ENCODE peak calls at places on chromosome 1, in six cellular contexts. O is CD4-positive, alpha-beta T cell; M is retinal pigment epithelial cell; E is HFFc6; A is CD8-positive, alpha-beta T cell; Z is heart left ventricle. V is an unnamed sample.

GRCh38 chr1:12179111-12179519 is 12.3 kb downstream of the TNFRSF1B start:
- DNase-seq in Z (no peak), A (peak), O (peak), M (no peak), E (peak), V (no peak)

GRCh38 chr1:161158316-161159016 is 834 bp upstream of the USP21 start:
- DNase-seq in A (no peak), Z (no peak), M (no peak), E (no peak), O (no peak), V (no peak)

GRCh38 chr1:57252597-57253306 is 171.1 kb downstream of the DAB1 start:
- DNase-seq in A (no peak), Z (no peak), O (no peak), M (no peak), E (no peak), V (no peak)

GRCh38 chr1:22472596-22472995 is 20.9 kb downstream of the ZBTB40 start:
- DNase-seq in A (no peak), E (peak), M (no peak), Z (peak), O (no peak), V (no peak)

GRCh38 chr1:25875856-25876692 is 566 bp upstream of the PAQR7 start:
- DNase-seq in O (peak), A (no peak), M (no peak), Z (no peak), E (no peak), V (peak)

GRCh38 chr1:9875636-9876000 is 34.5 kb downstream of the CTNNBIP1 start:
- DNase-seq in M (no peak), Z (no peak), A (no peak), O (no peak), E (no peak), V (no peak)

GRCh38 chr1:90346757-90347156 is 351.8 kb downstream of the ZNF326 start:
- DNase-seq in O (no peak), A (no peak), Z (no peak), M (no peak), E (no peak), V (no peak)

GRCh38 chr1:173798078-173798477 is 26.4 kb upstream of the DARS2 start:
- DNase-seq in Z (no peak), M (no peak), E (no peak), O (no peak), A (no peak), V (no peak)

GRCh38 chr1:154524881-154525280 is 22.7 kb upstream of the SHE start:
- DNase-seq in O (no peak), M (no peak), Z (no peak), A (no peak), E (no peak), V (no peak)

GRCh38 chr1:16724718-16725438 is 15.4 kb upstream of the RNU1-4 start:
- DNase-seq in O (no peak), A (no peak), Z (peak), E (no peak), M (no peak), V (peak)

GRCh38 chr1:209549384-209550001 is 34.0 kb upstream of the CAMK1G start:
- DNase-seq in M (no peak), A (no peak), O (no peak), E (no peak), Z (no peak), V (no peak)
- TF ChIP-seq CTCF in M (peak), A (no peak), O (no peak), E (peak), Z (no peak), V (peak)

DNA sequence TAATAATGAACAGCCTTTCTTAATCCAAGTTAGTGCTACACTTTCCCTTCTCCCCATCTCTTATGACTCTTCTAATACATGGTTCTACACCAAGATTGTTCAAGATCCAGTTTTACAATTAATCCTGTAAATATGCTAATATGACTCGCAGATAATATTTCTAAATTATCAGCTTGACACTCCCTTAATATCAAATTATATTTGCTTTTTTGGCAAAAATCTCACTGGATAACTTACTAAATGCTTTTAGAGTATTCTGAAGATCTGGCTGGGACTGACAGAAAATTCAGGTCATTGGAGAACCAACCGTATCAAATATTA is 24.4 kb upstream of the CR1L start:
- DNase-seq in A (no peak), Z (no peak), E (no peak), O (no peak), M (no peak), V (no peak)
- TF ChIP-seq CTCF in A (no peak), Z (no peak), E (peak), O (peak), M (no peak), V (no peak)

GRCh38 chr1:94874423-94874822 is 52.5 kb downstream of the CNN3 start:
- DNase-seq in O (no peak), E (no peak), M (no peak), Z (no peak), A (no peak), V (no peak)

GRCh38 chr1:94873520-94874351 is 53.2 kb downstream of the CNN3 start:
- DNase-seq in M (no peak), Z (peak), A (no peak), O (no peak), E (no peak), V (no peak)

GRCh38 chr1:94878329-94878728 is 48.6 kb downstream of the CNN3 start:
- DNase-seq in A (no peak), M (no peak), O (no peak), Z (no peak), E (no peak), V (no peak)

GRCh38 chr1:94876362-94876761 is 50.5 kb downstream of the CNN3 start:
- DNase-seq in M (no peak), Z (no peak), O (no peak), A (no peak), E (peak), V (no peak)

DNA sequence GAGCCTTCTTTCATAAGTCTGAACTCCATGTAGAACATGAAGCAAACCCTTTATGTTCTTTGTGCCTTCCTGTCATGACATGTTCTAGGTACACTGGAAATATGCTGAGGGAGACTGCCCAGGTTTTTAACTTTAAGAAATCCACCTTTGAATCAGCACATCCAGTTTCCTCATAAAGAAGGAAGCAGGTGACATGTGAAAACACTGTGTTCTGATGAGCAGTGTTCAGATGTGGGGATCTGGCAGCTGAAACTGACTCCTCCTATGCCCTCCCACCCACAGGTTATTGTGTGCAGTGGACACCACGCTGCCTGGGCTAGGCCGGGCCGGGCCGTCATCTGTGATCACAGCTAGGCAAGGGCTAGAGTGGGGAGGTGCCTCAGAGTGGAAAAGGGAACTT is 51.1 kb downstream of the CNN3 start:
- DNase-seq in O (no peak), Z (no peak), M (no peak), E (no peak), A (no peak), V (no peak)
- TF ChIP-seq CTCF in O (no peak), Z (no peak), M (no peak), E (no peak), A (no peak), V (no peak)

GRCh38 chr1:1776672-1777393 is 1.4 kb downstream of the NADK start:
- DNase-seq in M (no peak), O (no peak), E (no peak), A (no peak), Z (no peak), V (no peak)
- TF ChIP-seq CTCF in M (no peak), O (no peak), E (no peak), A (no peak), Z (no peak), V (no peak)

GRCh38 chr1:43976890-43977289 is 2.1 kb upstream of the B4GALT2 start:
- DNase-seq in Z (no peak), O (no peak), M (no peak), A (no peak), E (no peak), V (no peak)

GRCh38 chr1:43974443-43975248 is at the start of gene ATP6V0B:
- DNase-seq in A (peak), Z (peak), M (peak), E (peak), O (peak), V (peak)

GRCh38 chr1:43975249-43975961 is 645 bp downstream of the ATP6V0B start:
- DNase-seq in M (no peak), O (peak), E (no peak), A (no peak), Z (peak), V (no peak)

GRCh38 chr1:43977376-43978263 is 1.4 kb upstream of the B4GALT2 start:
- DNase-seq in M (no peak), O (no peak), Z (no peak), A (no peak), E (no peak), V (no peak)

GRCh38 chr1:43976045-43976444 is 1.3 kb downstream of the ATP6V0B start:
- DNase-seq in Z (no peak), O (no peak), M (no peak), E (no peak), A (no peak), V (no peak)
- TF ChIP-seq CTCF in Z (no peak), O (no peak), M (no peak), E (peak), A (no peak), V (no peak)